ENCODE peak calls at places on chromosomes 13 and 19, in ten cellular contexts. H is spleen, N is uterus, W is transverse colon, Y is IMR-90, Z is adrenal gland, V is right lobe of liver, G is tibial nerve, I is breast epithelium, X is body of pancreas. L is an unnamed sample.

GRCh38 chr13:92362717-92363116 is 863.9 kb upstream of the GPC6 start:
- DNase-seq in H (no peak), N (no peak), W (no peak), Y (peak), Z (no peak), V (no peak), G (no peak), I (no peak), X (peak), L (no peak)

GRCh38 chr13:74111901-74112824 is 22.0 kb downstream of the KLF12 start:
- DNase-seq in H (no peak), N (no peak), W (no peak), Y (no peak), Z (no peak), V (no peak), G (no peak), I (no peak), X (no peak), L (no peak)

GRCh38 chr13:45928196-45928595 is 76.6 kb upstream of the SIAH3 start:
- DNase-seq in H (no peak), N (no peak), W (no peak), Y (no peak), Z (no peak), V (no peak), G (no peak), I (no peak), X (no peak), L (no peak)

GRCh38 chr13:44274838-44275237 is 98.8 kb upstream of the SERP2 start:
- DNase-seq in H (no peak), N (peak), W (no peak), Y (peak), Z (no peak), V (no peak), G (no peak), I (no peak), X (no peak), L (no peak)

GRCh38 chr19:49749771-49750170 is 13.3 kb downstream of the TSKS start:
- DNase-seq in H (no peak), N (no peak), W (no peak), Y (peak), Z (no peak), V (no peak), G (no peak), I (no peak), X (no peak), L (no peak)

GRCh38 chr19:55693336-55693974 is 18.4 kb downstream of the EPN1 start:
- DNase-seq in H (peak), N (no peak), W (no peak), Y (no peak), Z (no peak), V (no peak), G (no peak), I (peak), X (no peak), L (peak)

GRCh38 chr19:49574206-49574755 is 6.1 kb downstream of the NOSIP start:
- DNase-seq in H (no peak), N (no peak), W (no peak), Y (no peak), Z (no peak), V (no peak), G (no peak), I (no peak), X (no peak), L (no peak)

GRCh38 chr19:4839192-4839591 is 7.7 kb upstream of the TICAM1 start:
- DNase-seq in H (no peak), N (no peak), W (no peak), Y (no peak), Z (no peak), V (no peak), G (no peak), I (no peak), X (no peak), L (no peak)

GRCh38 chr13:108266316-108266936 is 3.1 kb upstream of the TNFSF13B start:
- DNase-seq in H (peak), N (no peak), W (no peak), Y (no peak), Z (no peak), V (no peak), G (no peak), I (no peak), X (no peak), L (no peak)

GRCh38 chr13:99970761-99971575 is 599 bp downstream of the ZIC5 start:
- DNase-seq in H (no peak), N (no peak), W (no peak), Y (no peak), Z (no peak), V (no peak), G (no peak), I (no peak), X (no peak), L (no peak)

GRCh38 chr13:111171629-111172028 is 56.5 kb downstream of the ARHGEF7 start:
- DNase-seq in H (no peak), N (no peak), W (no peak), Y (peak), Z (no peak), V (no peak), G (no peak), I (no peak), X (no peak), L (no peak)

GRCh38 chr13:110442946-110443632 is 118.4 kb downstream of the RAB20 start:
- DNase-seq in H (no peak), N (no peak), W (no peak), Y (peak), Z (no peak), V (no peak), G (no peak), I (no peak), X (no peak), L (no peak)

GRCh38 chr13:60158321-60158801 is 5.4 kb downstream of the DIAPH3 start:
- DNase-seq in H (no peak), N (no peak), W (no peak), Y (no peak), Z (no peak), V (no peak), G (no peak), I (no peak), X (no peak), L (no peak)

GRCh38 chr13:106753241-106753640 is 185.3 kb upstream of the ARGLU1 start:
- DNase-seq in H (no peak), N (peak), W (no peak), Y (no peak), Z (peak), V (peak), G (no peak), I (no peak), X (peak), L (no peak)

GRCh38 chr13:24625870-24626419 is 54.3 kb upstream of the ATP12A start:
- DNase-seq in H (no peak), N (no peak), W (no peak), Y (no peak), Z (no peak), V (no peak), G (no peak), I (no peak), X (no peak), L (peak)

GRCh38 chr13:98254541-98254940 is 77.5 kb upstream of the RNF113B start:
- DNase-seq in H (no peak), N (no peak), W (no peak), Y (peak), Z (no peak), V (no peak), G (no peak), I (no peak), X (no peak), L (no peak)

GRCh38 chr13:105446197-105446596 is 1089.3 kb downstream of the EFNB2 start:
- DNase-seq in H (no peak), N (no peak), W (no peak), Y (peak), Z (peak), V (no peak), G (no peak), I (no peak), X (no peak), L (no peak)

GRCh38 chr13:72163671-72164070 is 296.7 kb upstream of the DACH1 start:
- DNase-seq in H (no peak), N (no peak), W (no peak), Y (no peak), Z (peak), V (no peak), G (no peak), I (no peak), X (no peak), L (no peak)

GRCh38 chr19:2474232-2475017 is 1.5 kb upstream of the GADD45B start:
- DNase-seq in H (peak), N (peak), W (peak), Y (peak), Z (peak), V (peak), G (peak), I (peak), X (peak), L (peak)

GRCh38 chr19:40716655-40717324 is at the start of the genes COQ8B and ITPKC:
- DNase-seq in H (peak), N (peak), W (peak), Y (peak), Z (peak), V (peak), G (peak), I (peak), X (peak), L (peak)
- TF ChIP-seq POLR2A in H (no peak), N (peak), W (peak), Y (peak), Z (peak), V (peak), G (peak), I (peak), X (peak), L (no peak)

DNA sequence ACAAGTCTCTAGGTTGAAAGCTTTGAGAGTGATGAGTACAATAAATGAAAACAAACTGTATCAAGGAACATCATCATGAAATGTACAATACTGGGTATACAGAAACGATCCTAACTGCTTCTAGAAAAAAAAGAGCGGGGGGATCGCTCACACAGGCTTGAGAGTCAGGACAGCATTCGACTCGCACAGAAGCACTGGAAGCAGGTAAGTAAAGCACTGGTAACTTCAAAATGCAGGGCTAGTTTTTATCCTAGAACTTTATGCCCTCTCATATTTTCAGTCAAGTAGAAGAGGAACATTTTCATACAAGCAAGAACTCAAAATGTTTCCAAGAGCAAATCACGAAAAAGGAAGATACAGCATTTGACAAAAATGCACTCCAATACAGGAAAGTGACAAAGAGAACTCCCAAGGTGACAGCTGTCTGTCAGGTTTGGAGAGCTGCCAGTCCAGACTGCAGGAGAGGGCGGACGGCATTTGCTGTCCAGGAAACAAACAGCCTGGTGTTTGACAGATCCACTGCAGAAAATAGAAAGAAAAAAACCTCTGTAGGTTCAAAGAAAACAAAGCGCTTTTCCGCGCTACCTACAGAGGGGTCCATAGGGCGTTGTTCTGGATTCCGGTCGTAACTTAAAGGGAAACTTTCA is 58.2 kb upstream of the XPO4 start:
- DNase-seq in H (no peak), N (no peak), W (peak), Y (no peak), Z (no peak), V (peak), G (no peak), I (no peak), X (no peak), L (no peak)
- H3K4me3 ChIP-seq in H (no peak), N (no peak), W (no peak), Y (no peak), Z (no peak), V (no peak), G (no peak), I (peak), X (no peak), L (no peak)

GRCh38 chr19:12484371-12485322 is at the start of gene ZNF709:
- DNase-seq in H (peak), N (peak), W (peak), Y (peak), Z (peak), V (peak), G (peak), I (peak), X (peak), L (peak)
- TF ChIP-seq POLR2A in H (no peak), N (peak), W (peak), Y (peak), Z (peak), V (peak), G (no peak), I (no peak), X (peak), L (no peak)

GRCh38 chr13:96772426-96772825 is 221.8 kb downstream of the OXGR1 start:
- DNase-seq in H (no peak), N (no peak), W (no peak), Y (no peak), Z (no peak), V (no peak), G (no peak), I (no peak), X (no peak), L (no peak)
- H3K4me3 ChIP-seq in H (no peak), N (no peak), W (no peak), Y (no peak), Z (no peak), V (no peak), G (no peak), I (no peak), X (no peak), L (no peak)